ENCODE peak calls at places on chromosomes 11 and 22, in seven cellular contexts. V is left lung, I is fibroblast of lung, P is colonic mucosa, S is OCI-LY7, U is BE2C, W is body of pancreas. H is an unnamed sample. For H3K36me3, the result is how much of the 10 kb centered on the place peaks cover.

GRCh38 chr11:111819161-111820058 is 52.0 kb downstream of the ALG9 start:
- DNase-seq in V (no peak), I (peak), P (peak), S (no peak), U (no peak), W (peak), H (no peak)

GRCh38 chr11:61695917-61696316 is 15.7 kb downstream of the DAGLA start:
- DNase-seq in V (peak), I (peak), P (peak), S (no peak), U (peak), W (peak), H (peak)

GRCh38 chr22:24207264-24208011 is 26.2 kb downstream of the SUSD2 start:
- DNase-seq in V (no peak), I (peak), P (no peak), S (no peak), U (no peak), W (no peak), H (no peak)

GRCh38 chr22:37417737-37418348 is 9.4 kb downstream of the ELFN2 start:
- DNase-seq in V (peak), I (no peak), P (no peak), S (no peak), U (no peak), W (no peak), H (no peak)

GRCh38 chr11:61052182-61052972 is 49.9 kb upstream of the CD5 start:
- DNase-seq in V (no peak), I (no peak), P (no peak), S (no peak), U (no peak), W (no peak), H (no peak)

GRCh38 chr22:29167032-29167911 is 38.4 kb upstream of the EMID1 start:
- DNase-seq in V (no peak), I (no peak), P (no peak), S (peak), U (no peak), W (no peak), H (no peak)

GRCh38 chr22:24325105-24325757 is 54.6 kb downstream of the SPECC1L start:
- DNase-seq in V (no peak), I (peak), P (peak), S (peak), U (peak), W (peak), H (no peak)

GRCh38 chr22:22818861-22819855 is 68.5 kb upstream of the IGLL5 start:
- DNase-seq in V (no peak), I (no peak), P (no peak), S (peak), U (no peak), W (no peak), H (no peak)

GRCh38 chr11:118167906-118168305 is 8.5 kb downstream of the SCN2B start:
- DNase-seq in V (no peak), I (no peak), P (no peak), S (no peak), U (no peak), W (no peak), H (no peak)

GRCh38 chr11:116427903-116428637 is 344.7 kb downstream of the BUD13 start:
- DNase-seq in V (no peak), I (peak), P (peak), S (no peak), U (peak), W (no peak), H (no peak)

GRCh38 chr11:126318642-126319373 is 14.9 kb downstream of the DCPS start:
- DNase-seq in V (no peak), I (peak), P (no peak), S (peak), U (no peak), W (peak), H (peak)

GRCh38 chr11:73317803-73318202 is 9.7 kb downstream of the ARHGEF17 start:
- DNase-seq in V (no peak), I (no peak), P (no peak), S (no peak), U (no peak), W (no peak), H (no peak)

GRCh38 chr11:44823006-44823405 is 96.2 kb downstream of the TSPAN18 start:
- DNase-seq in V (peak), I (no peak), P (no peak), S (peak), U (peak), W (no peak), H (no peak)

GRCh38 chr22:37232140-37232998 is 11.7 kb downstream of the RAC2 start:
- DNase-seq in V (peak), I (no peak), P (no peak), S (peak), U (no peak), W (no peak), H (peak)

GRCh38 chr11:103035656-103036434 is 56.1 kb downstream of the DCUN1D5 start:
- DNase-seq in V (no peak), I (peak), P (peak), S (peak), U (peak), W (peak), H (no peak)

GRCh38 chr11:8018742-8019631 is 31.9 kb downstream of the EIF3F start:
- DNase-seq in V (peak), I (peak), P (peak), S (no peak), U (peak), W (peak), H (peak)

GRCh38 chr11:71438650-71439049 is 9.5 kb downstream of the DHCR7 start:
- DNase-seq in V (no peak), I (no peak), P (no peak), S (no peak), U (no peak), W (no peak), H (no peak)

GRCh38 chr11:59423835-59424234 is 2.4 kb downstream of the OR5A2 start:
- DNase-seq in V (no peak), I (no peak), P (no peak), S (no peak), U (no peak), W (no peak), H (no peak)

GRCh38 chr11:119479685-119480275 is 56.8 kb upstream of the THY1 start:
- DNase-seq in V (no peak), I (peak), P (no peak), S (peak), U (no peak), W (no peak), H (no peak)

GRCh38 chr11:77502501-77502900 is 28.6 kb upstream of the PAK1 start:
- DNase-seq in V (no peak), I (no peak), P (no peak), S (no peak), U (no peak), W (no peak), H (no peak)

GRCh38 chr11:124716596-124716995 is 23.1 kb upstream of the NRGN start:
- DNase-seq in V (no peak), I (peak), P (no peak), S (no peak), U (no peak), W (no peak), H (no peak)

GRCh38 chr11:126392638-126393023 is 37.1 kb downstream of the ST3GAL4 start:
- DNase-seq in V (no peak), I (no peak), P (no peak), S (no peak), U (no peak), W (peak), H (no peak)

GRCh38 chr11:72782081-72782920 is 11.5 kb downstream of the STARD10 start:
- DNase-seq in V (peak), I (no peak), P (peak), S (peak), U (no peak), W (peak), H (peak)

GRCh38 chr11:80816454-80816847 is 1375.6 kb upstream of the TENM4 start:
- DNase-seq in V (no peak), I (no peak), P (no peak), S (no peak), U (no peak), W (no peak), H (no peak)

GRCh38 chr11:1603629-1604028 is 4.6 kb downstream of the KRTAP5-3 start:
- DNase-seq in V (no peak), I (no peak), P (no peak), S (no peak), U (no peak), W (no peak), H (no peak)

GRCh38 chr11:7869467-7869866 is 61.6 kb downstream of the OR10A6 start:
- DNase-seq in V (no peak), I (peak), P (no peak), S (no peak), U (no peak), W (no peak), H (no peak)

GRCh38 chr11:67126986-67127385 is 7.9 kb downstream of the KDM2A start:
- DNase-seq in V (no peak), I (no peak), P (no peak), S (no peak), U (no peak), W (no peak), H (no peak)

GRCh38 chr11:109864161-109864661 is 229.0 kb upstream of the ZC3H12C start:
- DNase-seq in V (no peak), I (peak), P (no peak), S (no peak), U (no peak), W (no peak), H (no peak)

GRCh38 chr11:132992838-132993680 is 539.2 kb downstream of the OPCML start:
- DNase-seq in V (no peak), I (peak), P (no peak), S (no peak), U (no peak), W (no peak), H (no peak)

DNA sequence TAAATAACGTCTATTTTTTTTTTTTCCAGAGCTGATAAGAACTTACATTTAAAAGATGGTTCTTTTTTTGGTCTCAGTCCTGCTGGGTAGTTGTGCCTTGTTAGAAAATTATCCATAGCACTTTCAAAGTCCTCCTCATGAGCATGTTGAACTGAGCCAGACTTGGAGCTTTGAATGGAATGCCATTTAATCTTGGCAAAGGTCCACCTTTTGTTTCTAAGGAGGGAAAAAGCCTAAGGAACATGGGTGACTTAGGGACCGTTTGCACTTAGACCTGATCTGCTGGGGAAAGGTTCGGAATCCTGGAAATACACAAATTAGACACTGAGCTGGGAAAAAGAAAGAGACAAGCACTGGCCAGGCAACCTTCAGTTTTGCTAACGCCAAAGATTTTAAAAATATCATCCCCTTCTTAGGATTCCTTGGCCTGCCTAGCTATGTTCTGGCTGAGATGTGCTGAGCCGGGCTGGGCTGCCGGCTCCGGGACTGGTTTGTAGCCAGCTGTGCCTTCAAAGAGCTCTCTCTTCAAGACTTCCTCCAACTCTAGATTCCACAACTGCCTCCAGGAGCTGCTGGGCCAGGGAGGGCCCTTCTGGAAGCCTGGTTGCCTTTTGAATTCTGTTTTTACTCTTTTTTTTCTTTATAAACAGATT is 67.4 kb downstream of the ENDOD1 start:
- DNase-seq in V (no peak), I (no peak), P (no peak), S (no peak), U (no peak), W (peak), H (no peak)
- H3K36me3 ChIP-seq in V (under half), I (under half), P (under half), S (under half), U (under half), W (under half), H (under half)

GRCh38 chr11:28086569-28086968 is 21.4 kb downstream of the KIF18A start:
- DNase-seq in V (no peak), I (peak), P (no peak), S (no peak), U (no peak), W (no peak), H (no peak)
- H3K36me3 ChIP-seq in V (under half), I (under half), P (under half), S (half or more), U (under half), W (under half), H (under half)

GRCh38 chr22:46338636-46339035 is 3.1 kb downstream of the TRMU start:
- DNase-seq in V (no peak), I (no peak), P (no peak), S (no peak), U (no peak), W (no peak), H (peak)

GRCh38 chr22:46339956-46340355 is 4.4 kb downstream of the TRMU start:
- DNase-seq in V (no peak), I (no peak), P (no peak), S (no peak), U (no peak), W (no peak), H (peak)

GRCh38 chr22:46336119-46337078 is 885 bp downstream of the TRMU start:
- DNase-seq in V (no peak), I (peak), P (peak), S (peak), U (no peak), W (peak), H (peak)

GRCh38 chr22:46335201-46336118 is at the start of gene TRMU:
- DNase-seq in V (peak), I (peak), P (peak), S (peak), U (peak), W (peak), H (peak)

GRCh38 chr22:46337870-46338269 is 2.4 kb downstream of the TRMU start:
- DNase-seq in V (no peak), I (no peak), P (no peak), S (no peak), U (no peak), W (no peak), H (peak)
- H3K36me3 ChIP-seq in V (half or more), I (under half), P (under half), S (half or more), U (half or more), W (under half), H (half or more)

DNA sequence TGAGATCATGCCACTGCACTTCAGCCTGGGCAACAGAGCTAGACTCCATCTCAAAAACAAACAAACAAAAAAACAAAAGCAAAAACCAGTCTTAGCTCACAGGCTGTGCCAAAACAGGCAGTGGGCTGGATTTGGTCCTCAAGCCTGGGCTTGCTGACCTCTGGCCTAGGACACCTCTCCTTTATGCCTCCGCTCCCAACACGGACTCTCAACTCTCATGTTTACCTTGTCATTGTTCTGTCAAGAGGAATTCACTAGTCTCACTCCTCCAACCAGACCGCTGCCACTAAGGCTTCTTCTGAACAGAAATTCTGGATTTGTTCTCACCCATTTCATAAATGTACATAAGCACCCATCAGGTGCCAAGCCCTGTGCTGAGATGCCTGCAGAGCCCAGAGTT is 42.6 kb downstream of the FAM83F start:
- DNase-seq in V (no peak), I (no peak), P (no peak), S (no peak), U (no peak), W (no peak), H (no peak)
- H3K36me3 ChIP-seq in V (under half), I (under half), P (under half), S (under half), U (under half), W (under half), H (under half)

DNA sequence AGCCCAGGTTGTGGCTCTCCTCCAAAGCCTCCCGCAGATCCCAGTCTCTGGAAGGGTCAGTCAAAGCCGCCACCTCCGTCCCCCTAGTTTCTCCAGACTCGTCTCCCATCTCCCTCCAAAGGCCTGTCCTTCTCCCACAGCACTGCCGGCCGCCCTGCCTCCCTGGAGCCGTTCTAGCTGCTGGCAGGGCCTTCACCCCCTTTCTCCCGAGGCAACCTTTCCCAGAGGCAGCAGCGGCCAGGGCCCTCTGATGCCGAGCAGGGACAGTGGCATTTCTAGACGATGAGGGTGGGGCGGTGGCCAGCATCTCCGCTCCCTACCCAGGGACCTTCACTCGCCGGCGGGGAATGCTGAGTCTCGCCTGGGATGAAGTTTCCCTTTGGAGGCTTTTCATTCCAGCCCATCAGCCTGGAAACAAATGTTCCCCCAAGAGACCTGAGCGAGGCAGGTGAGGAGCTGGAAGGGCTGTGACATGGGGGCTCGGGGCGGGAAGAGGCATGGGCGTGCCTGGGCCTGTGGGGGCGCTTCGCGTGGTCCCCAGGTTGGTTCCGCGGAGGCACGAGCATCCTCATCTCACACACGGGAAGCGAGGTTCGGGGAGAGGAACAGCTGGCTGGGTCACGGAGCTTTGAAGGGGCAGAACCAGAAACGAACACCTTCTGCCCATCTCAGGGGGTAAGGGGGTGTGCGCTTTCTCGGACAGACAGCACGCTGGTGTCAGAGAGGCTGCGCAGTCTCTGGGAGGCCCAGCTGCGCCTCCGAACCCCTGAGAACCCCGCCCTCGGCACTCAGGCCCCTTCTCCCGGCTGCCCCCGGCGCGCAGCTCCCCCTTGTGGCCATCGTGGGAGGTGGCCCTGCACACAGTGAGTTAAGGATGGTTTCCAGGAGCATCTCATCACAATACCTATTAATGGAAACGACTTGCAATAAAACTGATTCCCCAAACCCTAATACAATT is 18.1 kb upstream of the KLHL35 start:
- DNase-seq in V (peak), I (no peak), P (no peak), S (peak), U (peak), W (no peak), H (no peak)
- H3K36me3 ChIP-seq in V (under half), I (under half), P (under half), S (under half), U (under half), W (under half), H (under half)

GRCh38 chr22:18133452-18133851 is 16.5 kb upstream of the USP18 start:
- DNase-seq in V (no peak), I (no peak), P (no peak), S (no peak), U (no peak), W (peak), H (no peak)

GRCh38 chr22:18130699-18131429 is 19.1 kb upstream of the USP18 start:
- DNase-seq in V (no peak), I (no peak), P (no peak), S (no peak), U (no peak), W (no peak), H (peak)

GRCh38 chr22:18136563-18137320 is 13.2 kb upstream of the USP18 start:
- DNase-seq in V (no peak), I (no peak), P (no peak), S (no peak), U (no peak), W (no peak), H (peak)
- H3K36me3 ChIP-seq in V (under half), I (under half), P (under half), S (under half), U (under half), W (under half), H (under half)

GRCh38 chr11:3356858-3357257 is 22.1 kb downstream of the ZNF195 start:
- DNase-seq in V (no peak), I (no peak), P (no peak), S (no peak), U (no peak), W (no peak), H (no peak)

GRCh38 chr11:3353066-3353465 is 25.9 kb downstream of the ZNF195 start:
- DNase-seq in V (no peak), I (no peak), P (no peak), S (no peak), U (no peak), W (no peak), H (no peak)

GRCh38 chr11:3357302-3357701 is 21.6 kb downstream of the ZNF195 start:
- DNase-seq in V (no peak), I (no peak), P (no peak), S (no peak), U (no peak), W (no peak), H (no peak)

GRCh38 chr11:3359092-3359824 is 19.7 kb downstream of the ZNF195 start:
- DNase-seq in V (no peak), I (peak), P (no peak), S (no peak), U (no peak), W (no peak), H (no peak)

GRCh38 chr11:3357994-3358676 is 20.8 kb downstream of the ZNF195 start:
- DNase-seq in V (no peak), I (no peak), P (no peak), S (no peak), U (no peak), W (no peak), H (no peak)
- H3K36me3 ChIP-seq in V (half or more), I (under half), P (under half), S (half or more), U (half or more), W (under half), H (under half)

GRCh38 chr11:47995318-47995717 is 15.0 kb downstream of the PTPRJ start:
- DNase-seq in V (no peak), I (no peak), P (peak), S (no peak), U (no peak), W (no peak), H (no peak)

GRCh38 chr11:47997063-47998053 is 17.0 kb downstream of the PTPRJ start:
- DNase-seq in V (no peak), I (no peak), P (no peak), S (no peak), U (no peak), W (no peak), H (no peak)

GRCh38 chr11:47991894-47992293 is 11.5 kb downstream of the PTPRJ start:
- DNase-seq in V (no peak), I (no peak), P (no peak), S (no peak), U (no peak), W (no peak), H (no peak)

GRCh38 chr11:47992959-47993820 is 12.8 kb downstream of the PTPRJ start:
- DNase-seq in V (no peak), I (peak), P (no peak), S (no peak), U (no peak), W (no peak), H (no peak)

GRCh38 chr11:47994417-47994816 is 14.1 kb downstream of the PTPRJ start:
- DNase-seq in V (no peak), I (no peak), P (no peak), S (no peak), U (no peak), W (no peak), H (no peak)
- H3K36me3 ChIP-seq in V (under half), I (under half), P (under half), S (under half), U (under half), W (under half), H (under half)

GRCh38 chr11:70397336-70397982 is 870 bp upstream of the CTTN start:
- DNase-seq in V (no peak), I (peak), P (peak), S (no peak), U (no peak), W (peak), H (no peak)
- H3K36me3 ChIP-seq in V (under half), I (under half), P (under half), S (under half), U (under half), W (under half), H (under half)

H was measured in lower lobe of right lung.